ENCODE peak calls at places on chromosomes 3 and 15, in eight cellular contexts. F is left ventricle myocardium inferior; P is HCT116; Y is cardiac muscle cell; J is heart left ventricle; S is breast epithelium; D is naive thymus-derived CD4-positive, alpha-beta T cell; N is CD4-positive, alpha-beta T cell. W is an unnamed sample.
A peak's percentile ranks its signal among the peaks of the same experiment; 100 is the strongest.

GRCh38 chr15:59339252-59339672 is 33.4 kb downstream of the MYO1E start:
- DNase-seq in N (no peak), Y (peak; percentile 46), P (no peak), D (no peak), S (no peak), F (no peak), J (no peak), W (no peak)

GRCh38 chr3:64266065-64266874 is 41.0 kb upstream of the PRICKLE2 start:
- DNase-seq in P (no peak), D (no peak), N (no peak), J (no peak), F (no peak), S (no peak), Y (peak; percentile 90), W (no peak)

GRCh38 chr15:69117431-69117841 is 43.0 kb upstream of the GLCE start:
- DNase-seq in F (no peak), P (no peak), S (no peak), N (no peak), D (no peak), J (no peak), Y (no peak), W (no peak)

GRCh38 chr3:138051946-138052802 is 42.2 kb downstream of the CLDN18 start:
- DNase-seq in F (peak; percentile 37), N (no peak), J (peak; percentile 51), D (no peak), S (no peak), P (peak; percentile 12), Y (peak; percentile 60), W (no peak)

GRCh38 chr3:120473389-120473788 is 22.6 kb upstream of the FSTL1 start:
- DNase-seq in F (no peak), N (no peak), S (no peak), P (no peak), D (no peak), Y (peak; percentile 33), J (no peak), W (no peak)

GRCh38 chr3:118970819-118971218 is 63.8 kb downstream of the IGSF11 start:
- DNase-seq in J (peak; percentile 69), Y (no peak), F (no peak), S (no peak), D (no peak), N (no peak), P (no peak), W (no peak)

GRCh38 chr3:40858364-40859115 is 333.8 kb downstream of the ZNF621 start:
- DNase-seq in D (no peak), F (no peak), Y (no peak), S (no peak), P (no peak), N (no peak), J (no peak), W (no peak)

GRCh38 chr15:70703483-70703882 is 59.9 kb downstream of the UACA start:
- DNase-seq in D (no peak), F (no peak), S (no peak), Y (peak; percentile 34), J (no peak), N (no peak), P (no peak), W (no peak)

GRCh38 chr3:65925254-65925954 is 113.3 kb downstream of the MAGI1 start:
- DNase-seq in S (peak; percentile 41), N (no peak), D (no peak), Y (no peak), F (no peak), P (no peak), J (no peak), W (no peak)

GRCh38 chr15:66394912-66395311 is 8.2 kb downstream of the MAP2K1 start:
- DNase-seq in P (no peak), J (no peak), N (no peak), Y (no peak), F (no peak), S (no peak), D (no peak), W (no peak)

GRCh38 chr15:60457985-60458384 is 21.0 kb downstream of the ICE2 start:
- DNase-seq in N (no peak), J (no peak), S (no peak), Y (no peak), D (no peak), F (no peak), P (no peak), W (no peak)

GRCh38 chr15:73593278-73594074 is 39.7 kb downstream of the NPTN start:
- DNase-seq in J (peak; percentile 59), D (no peak), N (no peak), Y (peak; percentile 67), P (no peak), F (no peak), S (no peak), W (no peak)

GRCh38 chr3:6799264-6799915 is 61.5 kb upstream of the GRM7 start:
- DNase-seq in P (peak; percentile 19), F (no peak), S (no peak), D (no peak), J (no peak), N (no peak), Y (peak; percentile 10), W (no peak)

GRCh38 chr3:31133541-31133940 is 239.1 kb upstream of the GADL1 start:
- DNase-seq in D (no peak), Y (no peak), J (no peak), N (no peak), F (no peak), P (no peak), S (no peak), W (no peak)

GRCh38 chr3:89690649-89691048 is 583.2 kb downstream of the EPHA3 start:
- DNase-seq in S (no peak), F (no peak), N (no peak), Y (peak; percentile 27), J (no peak), D (no peak), P (no peak), W (no peak)

GRCh38 chr3:24683511-24684384 is 189.1 kb upstream of the THRB start:
- DNase-seq in D (no peak), P (peak; percentile 28), Y (peak; percentile 80), S (no peak), N (no peak), F (no peak), J (no peak), W (no peak)

GRCh38 chr15:85354432-85354831 is 26.0 kb upstream of the AKAP13 start:
- DNase-seq in N (no peak), S (no peak), P (no peak), J (no peak), Y (peak; percentile 41), F (no peak), D (no peak), W (no peak)

GRCh38 chr3:168952551-168952950 is 711.0 kb downstream of the MECOM start:
- DNase-seq in J (no peak), P (peak; percentile 7), N (no peak), S (no peak), Y (peak; percentile 65), D (no peak), F (no peak), W (no peak)

GRCh38 chr3:138260636-138261035 is 69.0 kb downstream of the NME9 start:
- DNase-seq in S (no peak), D (no peak), P (no peak), F (no peak), N (no peak), Y (peak; percentile 4), J (no peak), W (no peak)

GRCh38 chr3:38136272-38136806 is 588 bp downstream of the ACAA1 start:
- DNase-seq in D (peak; percentile 17), S (no peak), N (no peak), J (peak; percentile 52), F (no peak), P (no peak), Y (peak; percentile 41), W (no peak)

GRCh38 chr3:33428812-33429211 is 11.4 kb downstream of the UBP1 start:
- DNase-seq in N (no peak), P (no peak), D (no peak), S (no peak), Y (no peak), J (no peak), F (no peak), W (no peak)

GRCh38 chr3:195697582-195698324 is 23.0 kb upstream of the MUC20 start:
- DNase-seq in N (no peak), J (no peak), D (no peak), Y (peak; percentile 88), F (no peak), S (no peak), P (no peak), W (no peak)

GRCh38 chr3:10198761-10199688 is 34.3 kb downstream of the IRAK2 start:
- DNase-seq in P (no peak), Y (peak; percentile 55), J (no peak), S (peak; percentile 48), N (peak; percentile 51), D (peak; percentile 84), F (no peak), W (peak; percentile 68)

GRCh38 chr3:30034246-30034991 is 572.0 kb upstream of the TGFBR2 start:
- DNase-seq in D (no peak), Y (no peak), N (no peak), F (no peak), J (no peak), S (no peak), P (no peak), W (no peak)

GRCh38 chr15:100180921-100181320 is 160.9 kb downstream of the ADAMTS17 start:
- DNase-seq in F (no peak), D (no peak), N (no peak), P (no peak), J (no peak), Y (no peak), S (no peak), W (no peak)
- H3K9me3 ChIP-seq in F (no peaks in the 10 kb centered on the region), D (no peaks in the 10 kb centered on the region), N (no peaks in the 10 kb centered on the region), P (no peaks in the 10 kb centered on the region), J (no peaks in the 10 kb centered on the region), Y (no peaks in the 10 kb centered on the region), S (no peaks in the 10 kb centered on the region), W (no peaks in the 10 kb centered on the region)

DNA sequence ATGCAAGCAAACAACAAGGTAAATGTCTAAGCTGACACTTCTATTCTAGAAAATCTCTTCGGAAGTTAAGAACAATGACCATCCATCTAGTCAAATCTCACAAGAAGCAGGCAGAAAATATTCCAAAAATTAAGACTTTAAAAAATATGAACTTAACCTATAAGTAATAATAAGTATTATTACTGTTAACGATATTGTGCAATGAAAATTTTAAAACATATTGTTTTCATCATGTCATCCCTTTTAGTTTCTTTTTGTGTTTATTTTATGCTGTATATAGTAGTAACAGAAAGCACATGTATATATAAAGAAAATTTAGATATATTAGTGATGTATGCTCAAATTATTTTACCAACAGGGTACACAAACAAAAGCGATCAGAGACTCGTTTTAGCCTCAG is 4.1 kb downstream of the HDGFL3 start:
- DNase-seq in N (no peak), F (no peak), P (no peak), Y (no peak), J (no peak), D (no peak), S (no peak), W (no peak)
- H3K9me3 ChIP-seq in N (no peaks in the 10 kb centered on the region), F (no peaks in the 10 kb centered on the region), P (no peaks in the 10 kb centered on the region), Y (no peaks in the 10 kb centered on the region), J (no peaks in the 10 kb centered on the region), D (no peaks in the 10 kb centered on the region), S (no peaks in the 10 kb centered on the region), W (no peaks in the 10 kb centered on the region)

GRCh38 chr15:26899658-26900057 is 32.8 kb downstream of the GABRA5 start:
- DNase-seq in P (no peak), D (no peak), Y (no peak), F (no peak), N (no peak), J (no peak), S (no peak), W (no peak)

GRCh38 chr15:26901036-26901435 is 34.2 kb downstream of the GABRA5 start:
- DNase-seq in F (no peak), Y (no peak), N (no peak), D (no peak), P (no peak), S (no peak), J (no peak), W (no peak)
- H3K9me3 ChIP-seq in F (peaks cover 70% of the 10 kb centered on the region), Y (no peaks in the 10 kb centered on the region), N (peaks cover 2% of the 10 kb centered on the region), D (no peaks in the 10 kb centered on the region), P (peaks cover 5% of the 10 kb centered on the region), S (peaks cover 9% of the 10 kb centered on the region), J (peaks cover 43% of the 10 kb centered on the region), W (no peaks in the 10 kb centered on the region)

GRCh38 chr15:43361313-43361903 is 9.4 kb downstream of the ZSCAN29 start:
- DNase-seq in D (no peak), F (no peak), P (no peak), N (no peak), J (no peak), S (no peak), Y (no peak), W (no peak)
- H3K9me3 ChIP-seq in D (peaks cover 5% of the 10 kb centered on the region), F (peaks cover 88% of the 10 kb centered on the region), P (peaks cover 24% of the 10 kb centered on the region), N (peaks cover 58% of the 10 kb centered on the region), J (peaks cover 79% of the 10 kb centered on the region), S (peaks cover 43% of the 10 kb centered on the region), Y (peaks cover 9% of the 10 kb centered on the region), W (peaks cover 31% of the 10 kb centered on the region)

W was measured in T-helper 17 cell.